ENCODE peak calls at places on chromosomes 11 and 22, in ten cellular contexts. M is fibroblast of mammary gland; H is stimulated activated CD4-positive, alpha-beta T cell treated with anti-CD3 and anti-CD28 coated beads, Interleukin-1b, Interleukin-23, amount 100 ng/mL, for 4 hours; S is skeletal muscle cell; V is GM04503; G is heart left ventricle; P is caudate nucleus; L is non-pigmented ciliary epithelial cell; I is astrocyte of the spinal cord; Y is activated CD4-positive, alpha-beta T cell treated with anti-CD3 and anti-CD28 coated beads for 24 hours. D is an unnamed sample.

GRCh38 chr11:128796275-128796674 is 70.8 kb downstream of the KCNJ1 start:
- DNase-seq in M (no peak), H (no peak), S (no peak), V (no peak), G (no peak), P (no peak), L (no peak), I (peak), Y (no peak), D (no peak)

GRCh38 chr22:23762866-23763578 is at the start of gene C22orf15:
- DNase-seq in M (no peak), H (no peak), S (no peak), V (no peak), G (no peak), P (no peak), L (no peak), I (peak), Y (no peak), D (no peak)

GRCh38 chr22:29335656-29336055 is 20.2 kb upstream of the RASL10A start:
- DNase-seq in M (no peak), H (no peak), S (no peak), V (no peak), G (no peak), P (no peak), L (no peak), I (no peak), Y (no peak), D (no peak)

GRCh38 chr11:36793542-36793926 is 195.5 kb upstream of the RAG2 start:
- DNase-seq in M (no peak), H (no peak), S (no peak), V (no peak), G (no peak), P (no peak), L (no peak), I (no peak), Y (no peak), D (no peak)

GRCh38 chr11:28539239-28540025 is 431.2 kb downstream of the METTL15 start:
- DNase-seq in M (peak), H (no peak), S (peak), V (no peak), G (no peak), P (no peak), L (no peak), I (no peak), Y (no peak), D (no peak)

GRCh38 chr11:113419426-113420003 is 31.9 kb downstream of the ANKK1 start:
- DNase-seq in M (no peak), H (no peak), S (no peak), V (no peak), G (no peak), P (no peak), L (no peak), I (no peak), Y (no peak), D (no peak)

GRCh38 chr11:60658409-60658808 is 41.0 kb upstream of the MS4A8 start:
- DNase-seq in M (no peak), H (no peak), S (no peak), V (no peak), G (no peak), P (no peak), L (no peak), I (no peak), Y (no peak), D (no peak)

GRCh38 chr22:19062139-19062789 is 59.9 kb downstream of the DGCR2 start:
- DNase-seq in M (no peak), H (no peak), S (no peak), V (no peak), G (no peak), P (no peak), L (no peak), I (no peak), Y (no peak), D (no peak)

GRCh38 chr22:50713571-50714056 is 24.4 kb upstream of the ACR start:
- DNase-seq in M (no peak), H (no peak), S (no peak), V (no peak), G (peak), P (peak), L (no peak), I (no peak), Y (no peak), D (no peak)

GRCh38 chr22:30591191-30591587 is 521 bp downstream of the PES1 start:
- DNase-seq in M (peak), H (no peak), S (no peak), V (no peak), G (no peak), P (no peak), L (no peak), I (peak), Y (no peak), D (no peak)

GRCh38 chr22:48703265-48703941 is 1124.3 kb downstream of the BRD1 start:
- DNase-seq in M (no peak), H (no peak), S (no peak), V (no peak), G (no peak), P (no peak), L (no peak), I (no peak), Y (no peak), D (no peak)

GRCh38 chr11:7572001-7572712 is 58.4 kb downstream of the PPFIBP2 start:
- DNase-seq in M (no peak), H (no peak), S (no peak), V (no peak), G (no peak), P (no peak), L (no peak), I (no peak), Y (no peak), D (no peak)

GRCh38 chr22:45124176-45124857 is 39.4 kb upstream of the NUP50 start:
- DNase-seq in M (peak), H (no peak), S (no peak), V (no peak), G (no peak), P (no peak), L (no peak), I (no peak), Y (no peak), D (no peak)

GRCh38 chr22:36921309-36922096 is 8.1 kb downstream of the CSF2RB start:
- DNase-seq in M (no peak), H (no peak), S (no peak), V (no peak), G (no peak), P (no peak), L (no peak), I (no peak), Y (no peak), D (no peak)

GRCh38 chr11:120063686-120064340 is 74.1 kb downstream of the TRIM29 start:
- DNase-seq in M (no peak), H (no peak), S (no peak), V (no peak), G (no peak), P (no peak), L (no peak), I (no peak), Y (no peak), D (no peak)

GRCh38 chr11:134331565-134332188 is at the start of gene GLB1L2:
- DNase-seq in M (peak), H (peak), S (no peak), V (no peak), G (peak), P (peak), L (no peak), I (no peak), Y (peak), D (peak)

GRCh38 chr22:39653787-39654077 is 83.2 kb downstream of the CACNA1I start:
- DNase-seq in M (no peak), H (no peak), S (no peak), V (no peak), G (no peak), P (no peak), L (no peak), I (no peak), Y (no peak), D (no peak)

GRCh38 chr11:73192272-73192671 is 25.8 kb upstream of the P2RY2 start:
- DNase-seq in M (no peak), H (no peak), S (no peak), V (no peak), G (no peak), P (no peak), L (no peak), I (no peak), Y (no peak), D (no peak)

GRCh38 chr11:841981-842369 is 354 bp downstream of the POLR2L start:
- DNase-seq in M (no peak), H (no peak), S (no peak), V (no peak), G (no peak), P (no peak), L (no peak), I (no peak), Y (no peak), D (no peak)

GRCh38 chr22:30444632-30445437 is 19.3 kb downstream of the MTFP1 start:
- DNase-seq in M (peak), H (peak), S (no peak), V (no peak), G (no peak), P (peak), L (no peak), I (peak), Y (peak), D (peak)

GRCh38 chr22:17566776-17567175 is 3.5 kb downstream of the SLC25A18 start:
- DNase-seq in M (no peak), H (no peak), S (no peak), V (no peak), G (no peak), P (no peak), L (no peak), I (no peak), Y (no peak), D (no peak)

GRCh38 chr11:121643530-121644512 is 191.1 kb upstream of the SORL1-AS1 start:
- DNase-seq in M (no peak), H (no peak), S (no peak), V (no peak), G (no peak), P (no peak), L (no peak), I (no peak), Y (no peak), D (no peak)

GRCh38 chr11:62025429-62026105 is 58.1 kb upstream of the FTH1 start:
- DNase-seq in M (peak), H (peak), S (peak), V (peak), G (peak), P (no peak), L (peak), I (peak), Y (peak), D (no peak)

GRCh38 chr22:46365166-46365624 is 29.7 kb downstream of the TRMU start:
- DNase-seq in M (no peak), H (no peak), S (no peak), V (no peak), G (peak), P (no peak), L (no peak), I (no peak), Y (no peak), D (no peak)

GRCh38 chr11:126102436-126102894 is 39.8 kb upstream of the CDON start:
- DNase-seq in M (no peak), H (no peak), S (no peak), V (no peak), G (peak), P (no peak), L (no peak), I (no peak), Y (no peak), D (no peak)

GRCh38 chr11:123145220-123145619 is 49.8 kb downstream of the CLMP start:
- DNase-seq in M (peak), H (no peak), S (peak), V (peak), G (peak), P (no peak), L (no peak), I (peak), Y (no peak), D (no peak)

GRCh38 chr11:112794321-112794720 is 166.9 kb upstream of the NCAM1 start:
- DNase-seq in M (peak), H (no peak), S (no peak), V (peak), G (no peak), P (no peak), L (no peak), I (peak), Y (no peak), D (no peak)

GRCh38 chr22:17912942-17913704 is 111.2 kb downstream of the MICAL3 start:
- DNase-seq in M (no peak), H (no peak), S (no peak), V (no peak), G (no peak), P (no peak), L (no peak), I (no peak), Y (no peak), D (no peak)

GRCh38 chr11:118998822-118999221 is 884 bp downstream of the CENATAC start:
- DNase-seq in M (peak), H (no peak), S (no peak), V (no peak), G (no peak), P (no peak), L (peak), I (peak), Y (no peak), D (no peak)

GRCh38 chr11:35089724-35090505 is 49.1 kb upstream of the CD44 start:
- DNase-seq in M (no peak), H (no peak), S (no peak), V (no peak), G (no peak), P (no peak), L (no peak), I (no peak), Y (no peak), D (no peak)

GRCh38 chr11:102139081-102139498 is 28.8 kb downstream of the YAP1 start:
- DNase-seq in M (peak), H (no peak), S (peak), V (peak), G (no peak), P (no peak), L (peak), I (peak), Y (no peak), D (no peak)

GRCh38 chr11:70501933-70502540 is 103.7 kb downstream of the CTTN start:
- DNase-seq in M (no peak), H (no peak), S (no peak), V (no peak), G (peak), P (no peak), L (no peak), I (no peak), Y (no peak), D (no peak)

D was measured in D721Med.